ENCODE peak calls at places on chromosomes 5 and 9, in nine cellular contexts. O, D, T, U, N, F, W, S and Q are unnamed samples.

GRCh38 chr5:139745800-139746690 is 49.6 kb upstream of the PSD2 start:
- DNase-seq in O (no peak), D (peak; percentile 51), T (no peak), U (peak; percentile 95), N (peak; percentile 67), F (peak; percentile 39), W (peak; percentile 68), S (peak; percentile 21), Q (no peak)

GRCh38 chr5:95020382-95020781 is 264.5 kb downstream of the MCTP1 start:
- DNase-seq in O (no peak), D (no peak), T (no peak), U (no peak), N (no peak), F (no peak), W (no peak), S (no peak), Q (no peak)

GRCh38 chr5:64074533-64074932 is 91.1 kb upstream of the RNF180 start:
- DNase-seq in O (no peak), D (peak; percentile 33), T (no peak), U (peak; percentile 28), N (peak; percentile 26), F (peak; percentile 8), W (peak; percentile 14), S (no peak), Q (no peak)

GRCh38 chr9:13500034-13500433 is 220.5 kb upstream of the MPDZ start:
- DNase-seq in O (no peak), D (no peak), T (no peak), U (no peak), N (no peak), F (no peak), W (no peak), S (no peak), Q (no peak)

GRCh38 chr9:77871483-77871882 is 160.1 kb downstream of the GNAQ start:
- DNase-seq in O (no peak), D (no peak), T (no peak), U (no peak), N (no peak), F (no peak), W (no peak), S (no peak), Q (no peak)

GRCh38 chr5:11853796-11854195 is 50.5 kb downstream of the CTNND2 start:
- DNase-seq in O (no peak), D (no peak), T (no peak), U (no peak), N (no peak), F (no peak), W (no peak), S (no peak), Q (no peak)

GRCh38 chr5:73997936-73998335 is 371.9 kb downstream of the ARHGEF28 start:
- DNase-seq in O (no peak), D (no peak), T (no peak), U (no peak), N (no peak), F (no peak), W (peak; percentile 18), S (no peak), Q (no peak)

GRCh38 chr9:75181748-75182147 is 93.4 kb downstream of the OSTF1 start:
- DNase-seq in O (no peak), D (no peak), T (no peak), U (no peak), N (no peak), F (no peak), W (peak; percentile 58), S (no peak), Q (no peak)

GRCh38 chr5:105101597-105101996 is 1539.0 kb upstream of the NUDT12 start:
- DNase-seq in O (no peak), D (no peak), T (no peak), U (no peak), N (no peak), F (no peak), W (peak; percentile 25), S (no peak), Q (no peak)

GRCh38 chr5:117013280-117013877 is 438.8 kb upstream of the SEMA6A start:
- DNase-seq in O (no peak), D (no peak), T (no peak), U (no peak), N (no peak), F (no peak), W (no peak), S (no peak), Q (no peak)

GRCh38 chr5:30040483-30041116 is 1152.9 kb upstream of the CDH6 start:
- DNase-seq in O (no peak), D (peak; percentile 68), T (no peak), U (peak; percentile 20), N (peak; percentile 14), F (peak; percentile 48), W (peak; percentile 26), S (no peak), Q (no peak)

GRCh38 chr9:106286249-106286648 is 576.7 kb upstream of the ZNF462 start:
- DNase-seq in O (no peak), D (peak; percentile 21), T (no peak), U (peak; percentile 60), N (no peak), F (peak; percentile 52), W (peak; percentile 11), S (no peak), Q (no peak)

GRCh38 chr9:92897323-92897722 is 19.5 kb upstream of the ZNF484 start:
- DNase-seq in O (no peak), D (no peak), T (no peak), U (no peak), N (no peak), F (no peak), W (no peak), S (no peak), Q (no peak)